ENCODE peak calls at places on chromosome 5, in four cellular contexts. H, Y, N and F are unnamed samples.

GRCh38 chr5:55304584-55304983 is 2.9 kb downstream of the DHX29 start:
- DNase-seq in H (no peak), Y (no peak), N (no peak), F (no peak)

GRCh38 chr5:132867046-132867451 is 607 bp downstream of the UQCRQ start:
- DNase-seq in H (no peak), Y (no peak), N (no peak), F (no peak)

GRCh38 chr5:64939772-64940510 is 171.2 kb downstream of the CWC27 start:
- DNase-seq in H (no peak), Y (peak), N (no peak), F (peak)

GRCh38 chr5:120564013-120564412 is 99.9 kb downstream of the PRR16 start:
- DNase-seq in H (no peak), Y (peak), N (no peak), F (peak)

GRCh38 chr5:113337515-113338140 is 97.2 kb downstream of the TSSK1B start:
- DNase-seq in H (no peak), Y (no peak), N (no peak), F (no peak)

GRCh38 chr5:178318893-178319292 is 86.3 kb upstream of the PHYKPL start:
- DNase-seq in H (no peak), Y (no peak), N (no peak), F (no peak)

GRCh38 chr5:2200261-2200965 is 317.7 kb upstream of the IRX4 start:
- DNase-seq in H (no peak), Y (no peak), N (no peak), F (no peak)

GRCh38 chr5:102801375-102801774 is 46.3 kb downstream of the PAM start:
- DNase-seq in H (no peak), Y (no peak), N (no peak), F (no peak)

GRCh38 chr5:177489119-177489716 is 8.2 kb downstream of the PDLIM7 start:
- DNase-seq in H (no peak), Y (no peak), N (peak), F (no peak)

GRCh38 chr5:149956685-149957084 is 3.9 kb upstream of the SLC26A2 start:
- DNase-seq in H (no peak), Y (no peak), N (no peak), F (no peak)

DNA sequence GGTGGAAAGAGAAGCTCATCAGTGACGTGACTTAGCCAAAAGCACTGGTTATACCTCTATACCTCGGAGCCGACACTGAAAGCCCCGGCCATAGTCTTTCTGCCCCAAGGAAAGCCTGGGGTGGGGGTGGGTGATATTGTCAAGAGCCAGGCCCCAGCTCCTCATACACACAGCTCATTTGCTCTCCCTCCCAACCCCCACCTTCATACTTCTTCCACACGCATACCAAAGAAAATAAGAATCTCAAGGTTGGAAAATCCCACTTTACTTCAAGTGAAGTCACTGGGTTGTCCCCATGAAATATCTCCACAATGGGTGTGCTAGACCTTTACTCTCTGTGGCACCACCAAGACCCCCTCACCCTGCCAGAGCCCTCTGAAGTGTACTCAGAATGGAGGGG is 27.1 kb upstream of the MGAT1 start:
- DNase-seq in H (peak), Y (no peak), N (no peak), F (no peak)
- H3K4me3 ChIP-seq in H (no peak), Y (no peak), N (no peak), F (no peak)

DNA sequence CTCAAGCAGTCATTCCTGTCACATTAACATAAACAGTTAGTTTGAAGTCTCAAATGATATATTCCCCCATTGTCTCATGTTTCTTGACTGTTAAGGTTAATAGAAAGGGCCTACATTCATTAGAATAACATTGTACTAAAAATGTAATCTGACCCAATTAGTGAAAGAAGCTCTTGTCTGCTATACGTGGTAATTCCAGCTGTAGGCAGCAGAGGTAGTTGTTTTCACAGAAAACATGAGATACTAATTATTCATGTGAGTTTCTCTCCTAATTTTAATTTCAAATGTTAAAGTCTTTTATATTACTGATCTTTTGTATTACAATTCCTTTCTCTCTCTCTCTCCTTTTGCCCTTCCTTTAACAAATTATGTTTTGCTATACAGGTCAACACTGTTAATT is 26.0 kb upstream of the AP3B1 start:
- DNase-seq in H (no peak), Y (no peak), N (peak), F (peak)
- H3K4me3 ChIP-seq in H (no peak), Y (no peak), N (no peak), F (no peak)

DNA sequence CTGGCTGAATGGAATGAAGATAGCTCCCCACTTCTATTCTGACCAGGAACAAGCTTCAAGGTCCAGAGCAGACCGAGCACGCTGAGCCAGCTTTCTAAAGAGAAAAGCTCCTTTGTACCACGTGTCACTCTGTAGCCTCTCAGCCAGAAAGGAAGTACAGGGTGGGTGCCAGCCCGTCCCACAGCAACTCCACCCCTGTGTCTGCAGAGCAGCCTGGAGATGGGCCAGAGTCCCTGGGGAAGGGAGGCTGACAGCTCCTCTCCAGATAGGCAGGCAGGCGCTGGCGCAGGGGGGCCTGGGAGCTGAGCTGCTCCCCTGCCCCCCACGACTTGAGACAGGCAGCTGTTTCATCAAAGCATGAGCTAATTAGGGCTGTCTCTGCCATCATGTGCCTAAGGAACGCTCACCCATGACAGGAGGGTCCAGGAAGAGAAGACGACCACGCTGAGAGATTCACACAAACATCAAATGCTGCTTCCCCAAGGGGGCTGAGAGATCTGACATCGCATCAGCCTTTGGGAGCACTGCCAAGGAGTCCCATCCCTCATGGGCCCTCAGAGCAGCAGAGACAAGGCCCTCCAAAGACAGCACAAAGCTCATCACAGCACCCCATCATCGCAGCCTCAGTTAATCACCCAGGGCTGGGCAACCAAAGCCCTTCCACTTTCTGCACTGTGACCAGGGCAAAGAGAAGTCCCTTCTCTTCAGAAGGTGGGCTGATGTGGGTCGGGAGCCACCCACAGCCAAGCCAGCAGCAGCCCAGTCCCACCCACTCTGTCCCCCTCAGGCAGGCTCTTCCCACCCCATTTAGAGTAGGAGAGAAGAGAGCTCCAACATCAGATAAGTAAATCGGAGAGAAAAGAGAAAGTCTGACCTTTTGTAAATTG is 78.5 kb upstream of the LRRTM2 start:
- DNase-seq in H (peak), Y (no peak), N (peak), F (no peak)
- H3K4me3 ChIP-seq in H (no peak), Y (no peak), N (no peak), F (no peak)

GRCh38 chr5:147377685-147378084 is 132.2 kb downstream of the DPYSL3 start:
- DNase-seq in H (no peak), Y (no peak), N (no peak), F (no peak)

GRCh38 chr5:147381555-147381954 is 128.3 kb downstream of the DPYSL3 start:
- DNase-seq in H (no peak), Y (no peak), N (no peak), F (no peak)

GRCh38 chr5:147387109-147387508 is 122.8 kb downstream of the DPYSL3 start:
- DNase-seq in H (no peak), Y (no peak), N (peak), F (no peak)

GRCh38 chr5:147384346-147385193 is 125.3 kb downstream of the DPYSL3 start:
- DNase-seq in H (no peak), Y (no peak), N (peak), F (peak)

GRCh38 chr5:147382776-147383175 is 127.1 kb downstream of the DPYSL3 start:
- DNase-seq in H (no peak), Y (no peak), N (no peak), F (peak)
- H3K4me3 ChIP-seq in H (no peak), Y (no peak), N (no peak), F (no peak)

DNA sequence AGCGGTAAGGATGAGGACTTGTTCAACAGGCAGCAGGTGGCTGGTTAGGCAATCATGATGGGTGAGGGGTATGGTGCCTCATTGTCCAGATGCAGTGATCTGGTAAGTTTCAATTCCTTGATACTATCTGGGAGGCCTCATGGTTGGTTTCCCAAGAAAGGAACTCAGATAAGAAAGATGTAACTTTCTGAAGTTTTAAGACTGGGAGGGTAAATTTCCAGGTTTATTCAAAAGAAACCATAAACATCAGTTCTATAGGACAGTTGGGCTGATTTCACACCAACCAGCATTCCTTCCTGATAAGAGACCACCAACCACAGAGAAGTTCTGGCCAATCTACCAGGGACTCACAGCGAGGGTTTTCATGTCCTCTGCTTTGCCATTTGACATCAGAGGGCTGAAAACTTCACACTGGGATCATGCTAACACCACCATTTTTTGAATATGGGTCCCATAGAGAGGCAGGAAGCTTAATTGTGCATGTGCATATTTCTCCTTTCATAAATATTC is 773 bp upstream of the AGGF1 start:
- DNase-seq in H (no peak), Y (no peak), N (no peak), F (peak)
- H3K4me3 ChIP-seq in H (no peak), Y (no peak), N (peak), F (no peak)